ENCODE peak calls at places on chromosomes 1 and 21, in five cellular contexts. I is prostate gland; D is heart left ventricle; J is CD8-positive, alpha-beta T cell; E is fibroblast of lung. A is an unnamed sample.

GRCh38 chr1:36706416-36706815 is 223.7 kb upstream of the CSF3R start:
- DNase-seq in I (no peak), D (no peak), J (no peak), E (no peak), A (peak; percentile 50)

GRCh38 chr1:151720190-151720953 is 950 bp upstream of the RIIAD1 start:
- DNase-seq in I (no peak), D (peak; percentile 29), J (no peak), E (peak; percentile 33), A (no peak)

GRCh38 chr1:6858586-6858985 is 73.3 kb downstream of the CAMTA1 start:
- DNase-seq in I (no peak), D (no peak), J (no peak), E (no peak), A (no peak)

GRCh38 chr1:226006686-226007085 is 7.5 kb upstream of the SDE2 start:
- DNase-seq in I (no peak), D (no peak), J (no peak), E (no peak), A (no peak)

GRCh38 chr1:183887826-183888819 is 83.2 kb downstream of the RGL1 start:
- DNase-seq in I (peak; percentile 33), D (no peak), J (no peak), E (no peak), A (no peak)

GRCh38 chr1:218778257-218778656 is 395.4 kb upstream of the LYPLAL1 start:
- DNase-seq in I (no peak), D (no peak), J (no peak), E (no peak), A (no peak)

GRCh38 chr1:207861442-207862177 is 49.3 kb downstream of the CD34 start:
- DNase-seq in I (no peak), D (no peak), J (peak; percentile 64), E (no peak), A (peak; percentile 81)

GRCh38 chr1:219171192-219171935 is 2.3 kb upstream of the LYPLAL1 start:
- DNase-seq in I (no peak), D (no peak), J (no peak), E (peak; percentile 44), A (no peak)

GRCh38 chr1:25811384-25812082 is 8.2 kb upstream of the MTFR1L start:
- DNase-seq in I (no peak), D (no peak), J (no peak), E (no peak), A (no peak)

GRCh38 chr1:162994921-162995320 is 74.2 kb upstream of the RGS4 start:
- DNase-seq in I (no peak), D (no peak), J (no peak), E (peak; percentile 23), A (no peak)

GRCh38 chr1:210746024-210746423 is 387.9 kb downstream of the KCNH1 start:
- DNase-seq in I (no peak), D (no peak), J (no peak), E (no peak), A (no peak)

GRCh38 chr1:243473281-243474210 is 217.7 kb downstream of the SDCCAG8 start:
- DNase-seq in I (no peak), D (no peak), J (no peak), E (peak; percentile 74), A (no peak)

GRCh38 chr1:9766759-9767442 is 56.9 kb downstream of the CLSTN1 start:
- DNase-seq in I (no peak), D (no peak), J (no peak), E (peak; percentile 92), A (no peak)

GRCh38 chr1:44672254-44672955 is 1.9 kb downstream of the TMEM53 start:
- DNase-seq in I (no peak), D (peak; percentile 56), J (no peak), E (peak; percentile 40), A (no peak)

GRCh38 chr21:44998621-44999427 is 59.0 kb downstream of the SLX9 start:
- DNase-seq in I (no peak), D (no peak), J (no peak), E (no peak), A (no peak)

GRCh38 chr1:20124451-20125057 is 5.2 kb upstream of the PLA2G2D start:
- DNase-seq in I (peak; percentile 37), D (no peak), J (no peak), E (peak; percentile 69), A (peak; percentile 86)

GRCh38 chr1:238619652-238620051 is 728.9 kb upstream of the ZP4 start:
- DNase-seq in I (no peak), D (no peak), J (no peak), E (no peak), A (no peak)

GRCh38 chr1:4787551-4787950 is 133.1 kb downstream of the AJAP1 start:
- DNase-seq in I (no peak), D (no peak), J (no peak), E (no peak), A (peak; percentile 75)

GRCh38 chr1:44707959-44708831 is 22.8 kb downstream of the RNU5D-1 start:
- DNase-seq in I (no peak), D (no peak), J (peak; percentile 59), E (peak; percentile 57), A (peak; percentile 51)

GRCh38 chr1:44605904-44606615 is 68.2 kb downstream of the TMEM53 start:
- DNase-seq in I (no peak), D (no peak), J (no peak), E (no peak), A (no peak)

GRCh38 chr1:30374400-30375070 is 348.9 kb downstream of the MATN1 start:
- DNase-seq in I (no peak), D (no peak), J (no peak), E (no peak), A (no peak)

GRCh38 chr1:228770779-228771223 is 35.5 kb downstream of the RHOU start:
- DNase-seq in I (no peak), D (no peak), J (no peak), E (no peak), A (no peak)

GRCh38 chr1:28199328-28200233 is 23.1 kb upstream of the PTAFR start:
- DNase-seq in I (no peak), D (no peak), J (peak; percentile 76), E (no peak), A (no peak)

GRCh38 chr21:37430184-37430821 is 63.7 kb downstream of the DYRK1A start:
- DNase-seq in I (peak; percentile 23), D (no peak), J (no peak), E (no peak), A (peak; percentile 28)

GRCh38 chr1:227465256-227465655 is 98.1 kb upstream of the ZNF678 start:
- DNase-seq in I (no peak), D (no peak), J (no peak), E (no peak), A (no peak)
- TF ChIP-seq CTCF in I (no peak), D (no peak), J (no peak), E (no peak), A (no peak)

GRCh38 chr1:64234714-64235113 is 31.3 kb downstream of the UBE2U start:
- DNase-seq in I (no peak), D (no peak), J (no peak), E (no peak), A (no peak)
- H3K4me3 ChIP-seq in I (no peak overlapping the region), D (no peak overlapping the region), J (no peak overlapping the region), E (no peak overlapping the region), A (no peak overlapping the region)

GRCh38 chr1:66711420-66711819 is 40.8 kb upstream of the DYNLT5 start:
- DNase-seq in I (no peak), D (no peak), J (no peak), E (no peak), A (no peak)
- TF ChIP-seq CTCF in I (no peak), D (peak; percentile 19), J (no peak), E (no peak), A (no peak)

GRCh38 chr1:100835866-100836842 is 58.5 kb downstream of the EXTL2 start:
- DNase-seq in I (no peak), D (no peak), J (no peak), E (no peak), A (no peak)
- H3K4me3 ChIP-seq in I (no peak overlapping the region), D (no peak overlapping the region), J (no peak overlapping the region), E (no peak overlapping the region), A (no peak overlapping the region)

GRCh38 chr1:31765041-31765467 is 914 bp upstream of the ADGRB2 start:
- DNase-seq in I (no peak), D (no peak), J (no peak), E (no peak), A (no peak)
- TF ChIP-seq CTCF in I (no peak), D (peak; percentile 33), J (no peak), E (peak; percentile 36), A (no peak)

GRCh38 chr1:203797216-203797615 is 1.8 kb downstream of the ZBED6 start:
- DNase-seq in I (no peak), D (no peak), J (no peak), E (no peak), A (no peak)
- H3K4me3 ChIP-seq in I (no peak overlapping the region), D (peak overlapping the region; percentile 83), J (no peak overlapping the region), E (peak overlapping the region; percentile 75), A (no peak overlapping the region)

A was measured in lower leg skin.